ENCODE peak calls at places on chromosomes 12 and 14, in nine cellular contexts. T is IMR-90, M is SK-N-SH, O is HepG2, V is MM.1S, X is neuronal stem cell, H is astrocyte, L is H1, E is HCT116. F is an unnamed sample.

GRCh38 chr12:117147639-117148038 is 42.6 kb downstream of the FBXO21 start:
- DNase-seq in E (no peak), X (no peak), O (no peak), M (no peak), V (no peak), L (no peak), T (no peak), H (no peak), F (no peak)

GRCh38 chr12:76080017-76080728 is 4.3 kb downstream of the NAP1L1 start:
- DNase-seq in E (no peak), H (peak; percentile 53), O (peak; percentile 7), M (no peak), T (peak; percentile 74), X (no peak), V (no peak), L (no peak), F (no peak)

GRCh38 chr12:104090685-104091084 is 26.4 kb downstream of the HCFC2 start:
- DNase-seq in O (no peak), V (no peak), H (no peak), X (no peak), T (no peak), E (no peak), L (no peak), M (no peak), F (no peak)

GRCh38 chr14:105940534-105941225 is 414.3 kb downstream of the TMEM121 start:
- DNase-seq in V (no peak), H (no peak), T (no peak), O (no peak), E (no peak), M (no peak), L (no peak), X (no peak), F (no peak)

GRCh38 chr14:50452979-50453705 is 56.5 kb upstream of the CDKL1 start:
- DNase-seq in X (no peak), T (peak; percentile 86), H (peak; percentile 84), L (no peak), O (no peak), M (no peak), V (no peak), E (no peak), F (peak; percentile 80)

GRCh38 chr14:39491134-39491541 is 58.9 kb upstream of the FBXO33 start:
- DNase-seq in T (peak; percentile 52), O (peak; percentile 59), V (peak; percentile 7), M (peak; percentile 1), L (peak; percentile 46), X (no peak), E (peak; percentile 22), H (peak; percentile 18), F (no peak)

GRCh38 chr14:91417134-91417982 is at the start of gene CCDC88C:
- DNase-seq in O (peak; percentile 54), M (peak; percentile 93), X (peak; percentile 65), E (peak; percentile 22), H (no peak), T (no peak), L (peak; percentile 79), V (peak; percentile 61), F (no peak)

GRCh38 chr14:24069411-24069735 is 2.0 kb upstream of the CPNE6 start:
- DNase-seq in L (no peak), X (no peak), H (no peak), T (no peak), M (no peak), E (no peak), V (no peak), O (no peak), F (no peak)

GRCh38 chr12:100797246-100797645 is 2.7 kb downstream of the ANO4 start:
- DNase-seq in O (no peak), E (no peak), V (no peak), L (no peak), T (no peak), M (no peak), X (peak; percentile 21), H (no peak), F (no peak)

GRCh38 chr12:98438826-98439225 is 76.6 kb upstream of the TMPO start:
- DNase-seq in X (no peak), L (no peak), H (no peak), V (no peak), M (no peak), E (no peak), O (no peak), T (no peak), F (no peak)

GRCh38 chr12:123488539-123489230 is 30.7 kb downstream of the SNRNP35 start:
- DNase-seq in X (peak; percentile 15), E (no peak), M (no peak), T (no peak), V (no peak), L (no peak), H (no peak), O (no peak), F (no peak)

GRCh38 chr12:16449459-16449858 is 102.0 kb downstream of the MGST1 start:
- DNase-seq in H (no peak), O (no peak), V (no peak), T (no peak), X (no peak), M (no peak), E (no peak), L (no peak), F (no peak)

GRCh38 chr12:29564925-29565324 is 67.4 kb upstream of the OVCH1 start:
- DNase-seq in O (no peak), T (no peak), M (no peak), V (no peak), L (no peak), X (no peak), H (no peak), E (no peak), F (no peak)

GRCh38 chr12:29562167-29562776 is 64.8 kb upstream of the OVCH1 start:
- DNase-seq in T (peak; percentile 76), V (no peak), M (no peak), X (no peak), H (peak; percentile 91), O (no peak), L (no peak), E (no peak), F (no peak)

GRCh38 chr12:29559194-29559593 is 61.7 kb upstream of the OVCH1 start:
- DNase-seq in E (no peak), V (no peak), T (no peak), H (no peak), M (no peak), L (no peak), O (no peak), X (no peak), F (no peak)

GRCh38 chr12:29563636-29564035 is 66.2 kb upstream of the OVCH1 start:
- DNase-seq in X (no peak), T (no peak), E (no peak), V (no peak), H (no peak), L (no peak), M (no peak), O (no peak), F (no peak)

DNA sequence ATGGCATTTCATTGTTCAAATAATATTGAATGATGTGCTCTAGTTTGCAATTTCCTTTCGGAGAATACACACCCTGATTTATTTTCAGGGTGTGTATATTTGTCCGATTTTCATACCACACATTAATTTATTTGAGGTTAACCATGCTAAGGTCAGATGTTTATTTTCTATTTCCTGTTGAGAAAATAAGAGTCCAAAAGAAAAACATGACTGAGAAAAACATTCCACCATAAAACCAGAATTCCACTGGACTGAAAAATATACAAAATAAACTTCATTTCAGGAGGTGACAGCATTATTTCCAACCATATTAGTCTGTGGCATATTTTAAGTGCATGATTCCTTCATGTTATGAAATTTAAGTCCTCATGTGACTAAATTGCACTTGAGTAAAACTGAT is 64.2 kb upstream of the OVCH1 start:
- DNase-seq in H (peak; percentile 18), V (no peak), L (no peak), E (no peak), M (no peak), T (no peak), X (no peak), O (no peak), F (no peak)
- H3K9ac ChIP-seq in H (no peak overlapping the region), V (no peak overlapping the region), L (no peak overlapping the region), E (no peak overlapping the region), M (no peak overlapping the region), T (no peak overlapping the region), X (no peak overlapping the region), O (no peak overlapping the region), F (no peak overlapping the region)

DNA sequence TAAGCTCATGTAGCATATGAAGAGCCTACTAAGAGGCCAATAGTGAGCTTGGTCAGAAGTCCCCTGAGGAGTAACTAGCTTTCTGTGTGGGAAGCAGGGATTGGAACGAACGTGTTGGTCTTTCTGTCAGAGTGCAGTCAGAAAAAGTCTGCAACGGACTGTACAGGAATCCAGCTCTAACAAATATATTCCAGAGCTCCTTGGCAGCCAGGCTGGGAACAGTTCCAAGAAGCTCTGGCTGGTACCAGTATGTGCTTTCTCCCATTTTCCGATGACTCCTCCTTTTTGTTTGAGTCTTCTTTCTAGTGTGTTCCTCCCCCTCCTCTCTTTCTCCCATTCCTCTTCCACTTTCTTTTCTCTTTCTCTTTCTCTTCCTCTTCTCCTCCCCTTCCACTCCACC is 59.8 kb downstream of the TTLL5 start:
- DNase-seq in H (peak; percentile 63), M (no peak), E (no peak), X (no peak), V (no peak), O (no peak), L (no peak), T (no peak), F (no peak)
- H2AFZ ChIP-seq in H (no peak overlapping the region), M (peak overlapping the region; percentile 65), E (no peak overlapping the region), X (no peak overlapping the region), V (no peak overlapping the region), O (no peak overlapping the region), L (no peak overlapping the region), T (no peak overlapping the region), F (no peak overlapping the region)

DNA sequence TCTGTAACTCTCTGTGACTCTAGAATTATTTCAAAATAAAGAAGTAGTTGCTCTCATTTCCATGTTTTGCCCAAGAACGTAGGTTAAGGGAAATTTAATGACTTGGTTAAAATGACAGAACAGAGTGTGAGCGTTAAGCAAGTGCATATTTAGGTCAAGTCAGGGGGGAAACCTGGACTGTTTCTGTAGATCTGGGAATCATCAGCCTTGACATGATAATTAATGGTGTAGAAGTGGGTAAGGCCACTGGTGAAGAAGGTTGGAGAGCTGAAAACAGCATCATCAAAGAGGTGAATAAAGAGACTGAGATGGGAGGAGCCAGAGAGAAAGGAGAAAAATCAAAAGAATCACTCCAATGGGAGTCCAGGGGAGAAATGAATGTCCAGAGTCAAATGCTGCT is 49.4 kb upstream of the STK38L start:
- DNase-seq in O (no peak), L (no peak), T (no peak), M (no peak), H (no peak), X (no peak), E (no peak), V (no peak), F (no peak)
- H3K9ac ChIP-seq in O (no peak overlapping the region), L (no peak overlapping the region), T (no peak overlapping the region), M (no peak overlapping the region), H (no peak overlapping the region), X (no peak overlapping the region), E (no peak overlapping the region), V (no peak overlapping the region), F (no peak overlapping the region)

DNA sequence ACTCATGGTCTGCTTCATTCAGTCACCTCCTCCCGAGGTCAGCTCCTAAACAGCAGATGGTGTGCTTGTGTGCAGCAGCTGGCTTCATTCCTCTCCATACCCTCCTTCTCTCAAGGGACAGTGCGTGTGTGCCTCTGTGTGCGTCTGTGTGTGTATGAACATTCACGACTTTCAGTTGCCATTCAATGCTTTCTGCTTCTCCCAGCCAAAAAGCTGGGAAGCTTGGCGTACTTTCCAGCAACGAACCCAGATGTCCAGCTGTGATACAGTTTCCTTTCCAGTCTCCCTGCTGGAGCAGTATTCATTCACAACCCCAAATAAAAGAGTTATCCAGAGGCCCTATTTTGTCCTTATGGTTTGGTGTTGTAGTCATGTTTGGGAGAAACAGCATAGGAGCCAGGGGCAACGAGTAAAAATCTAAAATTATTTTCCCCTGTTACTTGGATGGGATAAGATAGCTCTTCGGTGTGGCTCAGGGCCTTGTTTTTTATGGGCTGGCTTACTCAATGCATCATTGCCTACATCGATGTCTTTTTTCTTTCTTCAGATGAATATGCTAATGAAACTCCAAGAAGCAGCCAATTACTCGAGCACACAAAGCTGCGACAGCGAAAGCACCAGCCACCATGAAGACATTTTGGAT is 379.3 kb downstream of the NAV3 start:
- DNase-seq in E (no peak), H (no peak), T (peak; percentile 21), M (no peak), O (no peak), X (no peak), V (no peak), L (no peak), F (no peak)
- H2AFZ ChIP-seq in E (no peak overlapping the region), H (no peak overlapping the region), T (peak overlapping the region; percentile 61), M (no peak overlapping the region), O (no peak overlapping the region), X (peak overlapping the region; percentile 69), V (no peak overlapping the region), L (peak overlapping the region; percentile 90), F (no peak overlapping the region)

F was measured in keratinocyte.